ENCODE peak calls at places on chromosomes 2 and 18, in four cellular contexts. I, P, U and N are unnamed samples.

GRCh38 chr2:108585446-108585845 is 51.2 kb downstream of the LIMS1 start:
- DNase-seq in I (peak), P (peak), U (no peak), N (peak)

GRCh38 chr2:104873689-104874054 is 19.8 kb downstream of the POU3F3 start:
- DNase-seq in I (no peak), P (no peak), U (no peak), N (no peak)

GRCh38 chr2:164657129-164657528 is 35.8 kb upstream of the GRB14 start:
- DNase-seq in I (no peak), P (peak), U (no peak), N (peak)

GRCh38 chr2:9415770-9416169 is 7.6 kb downstream of the ITGB1BP1 start:
- DNase-seq in I (no peak), P (no peak), U (no peak), N (no peak)

GRCh38 chr2:102236132-102236531 is 49.3 kb downstream of the IL1RL2 start:
- DNase-seq in I (no peak), P (no peak), U (no peak), N (no peak)

GRCh38 chr2:172098650-172099471 is 3.8 kb downstream of the DLX2 start:
- DNase-seq in I (peak), P (peak), U (no peak), N (peak)

GRCh38 chr18:13577091-13577697 is 149.2 kb downstream of the FAM210A start:
- DNase-seq in I (no peak), P (peak), U (no peak), N (no peak)

GRCh38 chr2:239889641-239890055 is 135.5 kb downstream of the NDUFA10 start:
- DNase-seq in I (no peak), P (no peak), U (no peak), N (no peak)

GRCh38 chr2:208280933-208281332 is 14.9 kb downstream of the PIKFYVE start:
- DNase-seq in I (no peak), P (peak), U (no peak), N (peak)

GRCh38 chr2:109736177-109736827 is 57.8 kb upstream of the RGPD5 start:
- DNase-seq in I (peak), P (peak), U (peak), N (peak)

GRCh38 chr18:34990571-34990970 is 50.6 kb upstream of the MAPRE2 start:
- DNase-seq in I (no peak), P (peak), U (no peak), N (no peak)

GRCh38 chr2:152055366-152056108 is 43.3 kb downstream of the CACNB4 start:
- DNase-seq in I (no peak), P (peak), U (no peak), N (peak)

GRCh38 chr18:40437517-40437916 is 1517.5 kb upstream of the PIK3C3 start:
- DNase-seq in I (no peak), P (no peak), U (no peak), N (peak)

GRCh38 chr18:24947521-24948305 is 404.3 kb downstream of the ZNF521 start:
- DNase-seq in I (no peak), P (no peak), U (no peak), N (no peak)

GRCh38 chr2:62536873-62537547 is 31.0 kb upstream of the TMEM17 start:
- DNase-seq in I (no peak), P (no peak), U (no peak), N (no peak)

GRCh38 chr2:219299372-219299760 is 9.8 kb downstream of the PTPRN start:
- DNase-seq in I (no peak), P (no peak), U (no peak), N (no peak)

GRCh38 chr18:45441110-45441842 is 174.0 kb upstream of the SLC14A2 start:
- DNase-seq in I (no peak), P (peak), U (no peak), N (no peak)
- TF ChIP-seq CTCF in I (no peak), P (peak), U (no peak), N (peak)

GRCh38 chr2:48727560-48727959 is 28.0 kb downstream of the LHCGR start:
- DNase-seq in I (no peak), P (no peak), U (no peak), N (peak)
- TF ChIP-seq CTCF in I (no peak), P (no peak), U (no peak), N (peak)

GRCh38 chr2:233404227-233404626 is 49.9 kb downstream of the DGKD start:
- DNase-seq in I (peak), P (peak), U (no peak), N (peak)
- TF ChIP-seq CTCF in I (no peak), P (peak), U (peak), N (peak)

GRCh38 chr18:50611529-50611941 is 51.6 kb downstream of the MAPK4 start:
- DNase-seq in I (no peak), P (no peak), U (no peak), N (no peak)

GRCh38 chr18:50620319-50620718 is 60.4 kb downstream of the MAPK4 start:
- DNase-seq in I (no peak), P (no peak), U (no peak), N (no peak)

GRCh38 chr18:50614838-50615237 is 55.0 kb downstream of the MAPK4 start:
- DNase-seq in I (no peak), P (peak), U (no peak), N (no peak)

GRCh38 chr18:50619833-50620232 is 59.9 kb downstream of the MAPK4 start:
- DNase-seq in I (no peak), P (no peak), U (no peak), N (no peak)

GRCh38 chr18:50616484-50617048 is 56.7 kb downstream of the MAPK4 start:
- DNase-seq in I (no peak), P (no peak), U (no peak), N (peak)
- TF ChIP-seq CTCF in I (no peak), P (no peak), U (no peak), N (no peak)

DNA sequence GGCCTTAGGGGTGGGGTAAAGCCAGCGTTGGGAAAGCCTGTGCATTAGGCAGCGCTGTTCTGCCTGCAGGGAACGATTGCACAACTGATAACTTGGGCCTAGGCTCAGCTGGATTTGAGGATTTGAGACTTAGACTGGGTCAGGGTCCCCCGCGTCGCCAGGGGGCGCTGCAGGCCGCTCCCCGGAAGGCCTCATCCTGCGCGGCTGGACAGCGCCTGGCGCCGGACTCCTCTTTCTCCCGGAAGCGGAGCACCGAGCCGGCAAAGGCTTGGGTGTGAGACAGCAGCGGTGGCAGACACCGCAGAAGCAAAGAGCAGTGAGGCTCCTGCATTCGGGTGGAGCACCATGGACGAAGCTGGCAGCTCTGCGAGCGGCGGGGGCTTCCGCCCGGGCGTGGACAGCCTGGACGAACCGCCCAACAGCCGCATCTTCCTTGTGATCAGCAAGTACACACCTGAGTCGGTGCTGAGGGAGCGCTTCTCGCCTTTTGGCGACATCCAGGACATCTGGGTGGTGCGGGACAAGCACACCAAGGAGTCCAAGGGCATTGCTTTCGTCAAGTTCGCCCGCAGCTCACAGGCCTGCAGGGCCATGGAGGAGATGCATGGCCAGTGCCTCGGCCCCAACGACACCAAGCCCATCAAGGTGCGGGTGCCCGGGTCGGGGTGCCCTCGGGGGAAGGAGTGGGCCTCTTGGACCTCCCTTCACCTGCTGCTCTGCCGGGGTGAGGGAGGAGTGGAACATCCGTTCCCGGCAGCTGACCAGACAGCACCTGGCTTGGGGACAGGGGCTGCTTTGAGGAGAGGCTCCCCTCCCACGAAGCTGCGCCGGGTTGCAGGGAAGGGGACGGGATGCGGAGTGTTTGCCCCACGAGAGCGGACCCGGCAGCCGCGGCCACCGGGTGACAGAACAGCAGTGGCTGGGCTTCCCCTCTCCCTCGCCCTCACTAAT is at the start of gene RBM45:
- DNase-seq in I (peak), P (peak), U (peak), N (peak)
- TF ChIP-seq CTCF in I (peak), P (peak), U (peak), N (peak)

GRCh38 chr2:99554238-99554637 is 64.4 kb upstream of the REV1 start:
- DNase-seq in I (no peak), P (no peak), U (no peak), N (peak)
- TF ChIP-seq CTCF in I (no peak), P (no peak), U (no peak), N (peak)

DNA sequence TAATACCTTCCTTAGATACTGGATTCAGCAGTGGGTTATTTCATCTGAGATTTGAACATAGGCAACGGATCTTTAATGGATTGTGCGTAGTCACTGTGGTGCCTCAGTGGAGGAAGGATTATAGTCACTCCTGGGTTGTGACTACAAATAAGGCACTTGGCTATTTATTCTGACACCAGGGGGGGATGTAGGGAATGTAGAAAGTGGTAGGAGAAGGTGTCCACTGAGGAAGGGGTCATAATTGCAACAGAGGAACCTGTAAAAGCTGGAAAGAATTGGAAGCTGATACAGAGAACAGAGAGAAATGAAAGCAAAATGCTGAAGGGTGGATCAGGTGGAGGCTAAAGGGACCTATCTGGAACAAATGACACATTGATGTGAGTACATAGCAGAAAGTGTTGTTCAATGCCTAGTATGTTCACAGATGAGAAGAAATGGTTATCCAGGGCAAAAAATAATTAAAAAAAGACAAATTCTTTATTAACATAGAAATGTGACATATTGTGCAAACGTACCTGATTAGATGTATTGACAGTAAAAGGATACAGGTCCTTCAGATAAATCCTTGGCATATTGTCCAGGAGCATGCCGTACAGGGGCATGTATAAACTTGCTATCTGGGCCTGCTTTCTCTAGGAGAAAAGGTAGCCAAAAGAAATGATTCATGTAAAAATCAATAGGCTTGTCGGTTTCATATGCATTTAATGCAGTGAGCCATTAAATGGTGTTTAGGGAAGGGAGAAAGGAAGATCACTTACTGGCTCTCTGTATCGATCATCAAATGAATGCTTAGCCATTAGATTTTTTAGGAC is 91.2 kb upstream of the CCDC195 start:
- DNase-seq in I (no peak), P (no peak), U (no peak), N (no peak)
- TF ChIP-seq CTCF in I (no peak), P (peak), U (no peak), N (no peak)

DNA sequence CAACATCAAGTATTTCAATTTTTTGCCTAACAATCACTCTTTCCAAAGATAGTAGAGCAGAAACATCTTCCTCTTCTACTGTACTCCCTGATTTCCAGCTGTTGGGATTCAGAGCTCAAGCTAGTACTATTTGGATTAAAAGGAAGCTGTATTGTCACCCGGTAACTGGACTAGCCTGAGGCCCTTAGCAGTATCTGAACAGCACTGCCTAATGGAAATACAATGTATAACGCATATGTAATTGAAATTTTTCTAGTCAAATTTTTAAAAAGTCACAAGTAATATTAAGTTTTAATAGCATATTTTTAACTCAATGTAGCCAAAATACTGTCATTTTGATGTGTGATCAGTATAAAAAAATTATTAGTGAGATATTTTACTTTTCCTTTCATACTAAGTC is 86.1 kb downstream of the COX7A2L start:
- DNase-seq in I (no peak), P (no peak), U (no peak), N (no peak)
- TF ChIP-seq CTCF in I (no peak), P (no peak), U (no peak), N (no peak)